ENCODE peak calls at places on chromosomes 1 and 21, in five cellular contexts. P is transverse colon, B is body of pancreas, O is ascending aorta, W is lower lobe of right lung. K is an unnamed sample.

GRCh38 chr21:24112020-24112419 is 1495.3 kb downstream of the MRPL39 start:
- DNase-seq in O (no peak), W (no peak), P (no peak), B (no peak), K (no peak)

GRCh38 chr1:206742702-206743383 is 27.7 kb upstream of the IL19 start:
- DNase-seq in O (no peak), B (no peak), P (no peak), W (no peak), K (no peak)

GRCh38 chr21:27076035-27076434 is 109.1 kb upstream of the ADAMTS5 start:
- DNase-seq in P (no peak), O (no peak), W (no peak), B (no peak), K (no peak)

GRCh38 chr1:152112101-152112884 is 3.0 kb downstream of the TCHH start:
- DNase-seq in B (no peak), O (no peak), W (no peak), P (no peak), K (peak)

GRCh38 chr1:220528679-220529529 is 968 bp downstream of the MARK1 start:
- DNase-seq in W (no peak), P (peak), O (no peak), B (no peak), K (peak)

GRCh38 chr21:34983680-34984086 is 65.4 kb downstream of the RUNX1 start:
- DNase-seq in P (no peak), W (no peak), B (no peak), O (no peak), K (no peak)

GRCh38 chr1:100539836-100540536 is 2.0 kb downstream of the GPR88 start:
- DNase-seq in O (no peak), W (peak), B (peak), P (no peak), K (peak)

GRCh38 chr1:45954401-45954847 is 151.0 kb downstream of the MAST2 start:
- DNase-seq in O (no peak), P (no peak), B (peak), W (no peak), K (no peak)

GRCh38 chr1:214615871-214616270 is 12.9 kb downstream of the CENPF start:
- DNase-seq in W (no peak), O (no peak), P (no peak), B (no peak), K (no peak)

GRCh38 chr1:205376739-205377138 is 20.0 kb upstream of the KLHDC8A start:
- DNase-seq in W (no peak), P (no peak), B (no peak), O (no peak), K (no peak)

GRCh38 chr1:11068556-11069232 is 8.9 kb upstream of the SRM start:
- DNase-seq in B (no peak), P (no peak), W (peak), O (no peak), K (no peak)

GRCh38 chr1:53561488-53562115 is 102.4 kb downstream of the DMRTB1 start:
- DNase-seq in B (no peak), P (peak), O (peak), W (no peak), K (peak)

GRCh38 chr1:212537610-212538009 is 71.0 kb upstream of the ATF3 start:
- DNase-seq in P (no peak), O (no peak), W (no peak), B (no peak), K (no peak)

GRCh38 chr1:229106526-229107105 is 164.3 kb upstream of the RAB4A start:
- DNase-seq in O (peak), W (no peak), B (no peak), P (no peak), K (no peak)

GRCh38 chr1:62356257-62356835 is 37.1 kb upstream of the KANK4 start:
- DNase-seq in P (no peak), O (no peak), B (no peak), W (no peak), K (no peak)

GRCh38 chr1:115314765-115315164 is 23.3 kb downstream of the NGF start:
- DNase-seq in W (no peak), O (peak), B (no peak), P (no peak), K (no peak)

GRCh38 chr1:174266991-174267612 is 107.8 kb downstream of the RABGAP1L start:
- DNase-seq in P (no peak), W (no peak), O (no peak), B (no peak), K (no peak)

GRCh38 chr1:232084584-232085223 is 458.1 kb downstream of the DISC1 start:
- DNase-seq in B (no peak), O (no peak), W (no peak), P (no peak), K (no peak)

GRCh38 chr1:230067441-230067870 is 418 bp downstream of the GALNT2 start:
- DNase-seq in O (peak), B (peak), W (peak), P (peak), K (no peak)

GRCh38 chr21:16420086-16420724 is 690.4 kb downstream of the USP25 start:
- DNase-seq in W (no peak), B (peak), O (peak), P (no peak), K (no peak)

GRCh38 chr1:11400567-11400966 is 78.4 kb upstream of the DISP3 start:
- DNase-seq in W (no peak), O (no peak), B (no peak), P (no peak), K (no peak)

GRCh38 chr1:204419064-204419403 is 7.4 kb upstream of the PPP1R15B start:
- DNase-seq in O (no peak), W (no peak), P (no peak), B (peak), K (no peak)

GRCh38 chr1:8680628-8681316 is 136.7 kb downstream of the RERE start:
- DNase-seq in P (no peak), O (no peak), B (no peak), W (no peak), K (no peak)

GRCh38 chr1:203440780-203441179 is 34.8 kb upstream of the PRELP start:
- DNase-seq in B (peak), P (peak), O (peak), W (peak), K (no peak)

GRCh38 chr1:54228638-54229079 is 28.7 kb downstream of the MRPL37 start:
- DNase-seq in W (no peak), B (no peak), P (no peak), O (no peak), K (no peak)

GRCh38 chr1:30719406-30720270 is 3.7 kb downstream of the MATN1 start:
- DNase-seq in B (no peak), W (no peak), P (no peak), O (no peak), K (no peak)

GRCh38 chr1:53401815-53402745 is 57.1 kb upstream of the DMRTB1 start:
- DNase-seq in W (no peak), O (peak), B (no peak), P (no peak), K (no peak)

GRCh38 chr1:16158025-16158424 is 2.2 kb upstream of the EPHA2 start:
- DNase-seq in O (no peak), B (no peak), P (no peak), W (no peak), K (no peak)

GRCh38 chr1:77037038-77037437 is 169.8 kb downstream of the ST6GALNAC5 start:
- DNase-seq in B (no peak), P (no peak), W (no peak), O (no peak), K (no peak)

GRCh38 chr1:172338295-172338735 is 82.2 kb upstream of the C1orf105 start:
- DNase-seq in B (no peak), P (no peak), W (no peak), O (no peak), K (no peak)

GRCh38 chr21:45507523-45507875 is 34.7 kb downstream of the SLC19A1 start:
- DNase-seq in O (peak), P (no peak), B (no peak), W (no peak), K (peak)

GRCh38 chr1:84122780-84123382 is 21.2 kb upstream of the PRKACB start:
- DNase-seq in P (peak), B (peak), W (no peak), O (peak), K (peak)

GRCh38 chr1:54955359-54955758 is 25.1 kb upstream of the TMEM61 start:
- DNase-seq in W (no peak), O (no peak), P (no peak), B (no peak), K (no peak)

GRCh38 chr1:26938659-26939025 is 17.1 kb downstream of the NUDC start:
- DNase-seq in O (no peak), B (no peak), W (no peak), P (no peak), K (no peak)
- TF ChIP-seq CTCF in O (no peak), B (no peak), W (no peak), P (no peak), K (no peak)

DNA sequence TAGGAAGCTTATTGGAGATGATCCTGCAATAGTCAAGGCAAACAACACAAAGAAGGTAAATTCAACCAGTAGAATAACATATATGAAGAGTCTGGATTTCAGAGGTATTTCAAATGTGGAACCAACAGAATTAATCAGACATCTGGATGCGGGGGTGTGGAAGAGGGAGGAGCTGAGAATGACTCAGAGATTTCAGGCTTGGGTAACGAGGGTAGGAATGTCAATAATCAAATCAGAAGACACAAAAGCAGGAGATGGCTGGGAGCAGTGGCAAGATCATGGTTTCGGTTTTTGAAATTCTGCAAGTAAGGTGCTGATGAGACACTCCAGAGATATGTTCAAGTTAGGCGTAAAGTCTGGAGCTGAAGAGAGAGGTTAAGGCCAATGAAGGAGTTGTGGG is 64.0 kb downstream of the PLPPR5 start:
- DNase-seq in O (no peak), B (no peak), P (no peak), W (no peak), K (no peak)
- TF ChIP-seq CTCF in O (no peak), B (no peak), P (no peak), W (no peak), K (no peak)

GRCh38 chr1:43924516-43924915 is 9.1 kb upstream of the ARTN start:
- DNase-seq in B (no peak), O (no peak), W (no peak), P (no peak), K (no peak)

GRCh38 chr1:43919906-43920305 is 13.7 kb upstream of the ARTN start:
- DNase-seq in B (no peak), O (no peak), P (no peak), W (no peak), K (no peak)

GRCh38 chr1:43921022-43921421 is 12.6 kb upstream of the ARTN start:
- DNase-seq in P (no peak), B (no peak), W (no peak), O (no peak), K (no peak)
- TF ChIP-seq CTCF in P (no peak), B (no peak), W (no peak), O (no peak), K (no peak)

DNA sequence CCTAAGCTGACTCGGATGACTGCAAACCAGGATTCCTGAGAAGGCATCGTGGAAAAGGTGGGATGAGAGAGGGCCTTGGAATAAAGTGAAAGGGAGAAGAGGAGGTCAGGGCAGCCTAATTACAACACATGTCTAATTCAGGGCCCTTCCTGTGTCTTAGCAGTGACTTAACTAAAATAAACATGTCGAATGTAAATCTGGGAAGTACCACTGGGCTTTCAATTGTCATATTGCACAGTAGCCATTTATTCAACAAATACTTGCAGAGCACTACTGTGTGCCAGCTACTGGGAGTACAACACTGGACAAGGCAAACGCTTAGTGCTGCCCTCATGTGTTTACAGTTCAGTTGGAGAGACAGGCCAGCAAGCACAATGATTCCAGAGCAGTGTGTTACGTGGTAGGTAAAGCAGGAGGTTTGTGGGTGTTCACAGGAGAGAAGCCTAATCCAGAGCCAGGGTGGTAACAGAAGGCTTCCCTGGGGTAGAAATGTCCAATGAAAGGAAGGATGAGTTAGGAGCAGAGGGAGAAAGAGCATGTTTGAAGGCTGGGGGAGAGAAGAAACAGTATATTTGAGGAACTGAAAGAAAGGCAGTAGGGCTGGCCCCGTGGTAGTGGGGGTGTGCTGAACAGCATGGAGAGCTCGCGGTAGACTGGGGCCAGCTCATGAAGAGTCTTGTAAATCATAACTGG is 38.0 kb upstream of the RASAL2 start:
- DNase-seq in P (no peak), O (no peak), B (no peak), W (peak), K (no peak)
- TF ChIP-seq CTCF in P (no peak), O (no peak), B (no peak), W (peak), K (no peak)

DNA sequence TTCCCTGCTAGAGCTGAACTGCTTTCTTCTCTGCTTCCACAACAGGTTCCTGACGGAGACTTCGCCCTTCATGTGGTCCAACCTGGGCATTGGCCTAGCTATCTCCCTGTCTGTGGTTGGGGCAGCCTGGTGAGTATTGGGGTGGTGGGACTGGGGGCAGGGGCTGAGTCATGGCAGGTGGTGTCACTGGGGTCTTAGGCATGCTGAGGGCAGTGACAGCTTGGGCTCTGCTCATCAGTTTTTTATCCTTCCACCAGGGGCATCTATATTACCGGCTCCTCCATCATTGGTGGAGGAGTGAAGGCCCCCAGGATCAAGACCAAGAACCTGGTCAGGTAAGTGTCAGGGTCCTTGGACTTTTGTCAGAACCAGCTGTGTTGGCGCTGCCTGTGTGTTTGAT is 1.3 kb downstream of the ATP6V0B start:
- DNase-seq in W (no peak), O (no peak), B (no peak), P (no peak), K (no peak)
- TF ChIP-seq CTCF in W (no peak), O (no peak), B (no peak), P (no peak), K (peak)

GRCh38 chr1:227903614-227904501 is 43.9 kb downstream of the WNT9A start:
- DNase-seq in B (peak), O (no peak), P (no peak), W (peak), K (peak)

GRCh38 chr1:227906550-227906991 is 41.2 kb downstream of the WNT9A start:
- DNase-seq in O (no peak), W (no peak), P (no peak), B (no peak), K (no peak)

GRCh38 chr1:227907439-227908015 is 40.2 kb downstream of the WNT9A start:
- DNase-seq in P (no peak), O (no peak), B (no peak), W (no peak), K (no peak)

GRCh38 chr1:227904541-227905335 is 43.0 kb downstream of the WNT9A start:
- DNase-seq in W (no peak), B (no peak), O (no peak), P (no peak), K (peak)

GRCh38 chr1:227905573-227906487 is 41.9 kb downstream of the WNT9A start:
- DNase-seq in B (no peak), O (no peak), W (no peak), P (no peak), K (no peak)
- TF ChIP-seq CTCF in B (no peak), O (no peak), W (no peak), P (no peak), K (no peak)

GRCh38 chr1:32990887-32991286 is 26.3 kb upstream of the RNF19B start:
- DNase-seq in B (no peak), O (no peak), P (no peak), W (no peak), K (no peak)

GRCh38 chr1:32991386-32991785 is 26.8 kb upstream of the RNF19B start:
- DNase-seq in W (no peak), P (no peak), O (no peak), B (no peak), K (no peak)

GRCh38 chr1:32991819-32992488 is 27.3 kb upstream of the RNF19B start:
- DNase-seq in P (no peak), W (no peak), B (no peak), O (no peak), K (no peak)

GRCh38 chr1:32989160-32989894 is 24.7 kb upstream of the RNF19B start:
- DNase-seq in B (peak), W (peak), P (peak), O (peak), K (no peak)

DNA sequence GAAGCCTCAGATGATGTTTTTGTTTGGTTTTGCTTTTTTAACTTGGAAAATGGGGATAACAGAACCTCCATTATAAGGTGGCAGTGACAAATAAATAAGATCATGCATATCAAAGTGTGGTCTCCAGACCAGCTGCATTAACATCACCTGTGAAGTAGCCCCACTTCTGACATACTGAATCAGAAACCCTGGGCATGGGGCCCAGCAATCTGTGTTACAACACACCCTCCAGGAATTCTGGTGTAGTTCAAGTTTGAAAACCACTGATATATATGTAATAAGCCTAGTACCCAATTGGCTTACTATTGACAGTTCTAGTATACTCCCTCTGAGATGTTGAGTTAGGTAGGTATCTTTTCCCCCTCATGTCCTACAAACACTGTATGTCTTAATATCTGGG is 24.1 kb upstream of the RNF19B start:
- DNase-seq in P (no peak), B (no peak), O (no peak), W (peak), K (no peak)
- TF ChIP-seq CTCF in P (no peak), B (no peak), O (no peak), W (no peak), K (no peak)

GRCh38 chr21:32613436-32614043 is 1.4 kb upstream of the CFAP298 start:
- DNase-seq in P (no peak), B (no peak), W (no peak), O (no peak), K (no peak)

GRCh38 chr21:32612999-32613337 is 791 bp upstream of the CFAP298 start:
- DNase-seq in P (no peak), W (no peak), B (no peak), O (no peak), K (no peak)

GRCh38 chr21:32611471-32611997 is 643 bp downstream of the CFAP298 start:
- DNase-seq in P (peak), B (peak), W (peak), O (peak), K (peak)

DNA sequence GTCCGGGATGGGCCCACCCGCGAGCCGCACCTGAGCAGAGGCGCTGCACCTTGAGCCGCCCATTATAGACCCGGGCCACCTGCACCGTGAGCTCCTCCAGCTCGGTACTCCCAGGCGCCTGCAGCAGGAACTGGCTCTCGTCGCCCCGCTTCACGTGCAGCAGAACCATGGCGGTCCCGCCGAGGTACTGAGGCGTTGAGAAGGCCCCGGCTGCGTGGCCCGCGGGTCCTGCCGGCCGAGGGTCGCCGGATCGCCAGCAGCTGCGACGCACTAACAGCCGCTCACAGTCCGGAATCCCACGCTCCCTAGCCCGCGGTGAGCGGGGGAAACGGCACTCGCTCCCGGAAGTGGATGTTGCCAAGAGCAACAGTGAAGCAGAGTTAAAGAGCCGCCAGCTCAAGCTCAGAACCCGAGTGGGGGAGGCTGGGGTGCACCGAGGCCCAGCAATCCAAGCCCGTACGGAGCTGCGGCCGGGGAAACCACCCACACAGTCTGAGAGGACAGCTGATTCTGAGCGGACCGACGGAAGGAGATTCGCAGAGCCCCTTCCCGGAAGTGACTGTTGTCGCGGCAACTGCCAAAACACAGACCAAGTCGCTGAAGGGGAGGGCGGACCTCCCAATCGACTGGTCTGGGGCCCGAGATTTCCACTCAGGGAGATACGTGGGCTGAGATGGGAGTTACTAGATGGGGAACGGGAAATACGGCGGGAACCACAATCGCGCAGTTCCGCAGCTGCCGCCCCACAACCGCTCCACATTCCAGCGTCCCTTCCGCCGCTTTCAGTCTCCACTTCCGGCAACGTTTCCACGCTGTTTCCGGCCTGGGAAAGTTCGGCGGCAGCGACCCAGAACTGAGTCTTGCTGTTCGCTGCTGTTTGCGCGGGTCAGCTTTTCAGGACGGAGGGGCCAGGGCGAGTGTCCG is at the start of gene CFAP298:
- DNase-seq in O (peak), W (peak), B (peak), P (peak), K (peak)
- TF ChIP-seq CTCF in O (no peak), W (no peak), B (no peak), P (no peak), K (no peak)

K was measured in glutamatergic neuron.